ENCODE peak calls at places on chromosomes 6 and 20, in five cellular contexts. L is left colon, J is HT1080, B is NCI-H1930, K is pons. H is an unnamed sample.

GRCh38 chr6:157552956-157553485 is 172.0 kb downstream of the ZDHHC14 start:
- DNase-seq in K (no peak), L (no peak), J (no peak), B (no peak), H (no peak)

GRCh38 chr6:579339-579738 is 77.6 kb downstream of the HUS1B start:
- DNase-seq in J (no peak), B (no peak), K (no peak), L (no peak), H (no peak)

GRCh38 chr6:163165922-163166321 is 248.6 kb upstream of the QKI start:
- DNase-seq in L (no peak), J (no peak), K (peak; percentile 95), B (no peak), H (no peak)

GRCh38 chr6:5787054-5787720 is 219.5 kb downstream of the NRN1 start:
- DNase-seq in L (no peak), K (no peak), J (no peak), B (no peak), H (no peak)

GRCh38 chr6:125558907-125559306 is 190.5 kb upstream of the HEY2 start:
- DNase-seq in K (no peak), B (no peak), L (no peak), J (peak; percentile 11), H (no peak)

GRCh38 chr6:76275746-76276145 is 203.3 kb upstream of the IMPG1 start:
- DNase-seq in L (no peak), J (no peak), B (no peak), K (no peak), H (no peak)

GRCh38 chr6:75272145-75272840 is 12.3 kb downstream of the TMEM30A start:
- DNase-seq in J (peak; percentile 12), L (no peak), K (no peak), B (no peak), H (no peak)

GRCh38 chr6:158086706-158087518 is 81.2 kb downstream of the SERAC1 start:
- DNase-seq in B (no peak), L (peak; percentile 44), J (no peak), K (no peak), H (no peak)

GRCh38 chr6:6885521-6886088 is 222.2 kb upstream of the RREB1 start:
- DNase-seq in L (peak; percentile 53), J (no peak), K (peak; percentile 75), B (no peak), H (no peak)

GRCh38 chr6:38220069-38220723 is 400.7 kb downstream of the ZFAND3 start:
- DNase-seq in K (peak; percentile 97), L (no peak), B (no peak), J (no peak), H (no peak)

GRCh38 chr6:41092421-41093140 is 19.8 kb downstream of the NFYA start:
- DNase-seq in B (no peak), J (peak; percentile 13), K (no peak), L (no peak), H (no peak)

GRCh38 chr20:6709865-6710595 is 57.5 kb upstream of the BMP2 start:
- DNase-seq in B (no peak), K (no peak), L (no peak), J (no peak), H (no peak)

GRCh38 chr20:25539742-25540201 is 45.6 kb downstream of the NINL start:
- DNase-seq in B (no peak), L (no peak), K (peak; percentile 61), J (no peak), H (no peak)

GRCh38 chr20:41329435-41330342 is 10.9 kb upstream of the LPIN3 start:
- DNase-seq in J (peak; percentile 99), K (peak; percentile 61), L (peak; percentile 69), B (no peak), H (peak; percentile 96)

GRCh38 chr6:610882-611281 is 46.0 kb downstream of the HUS1B start:
- DNase-seq in B (no peak), J (no peak), L (no peak), K (no peak), H (no peak)

GRCh38 chr6:56649053-56649769 is 6.5 kb upstream of the DST start:
- DNase-seq in J (no peak), L (no peak), B (no peak), K (no peak), H (no peak)

GRCh38 chr6:55108469-55109130 is 65.7 kb upstream of the HCRTR2 start:
- DNase-seq in K (no peak), B (no peak), L (no peak), J (no peak), H (no peak)

GRCh38 chr20:63234693-63235398 is 859 bp upstream of the BIRC7 start:
- DNase-seq in L (no peak), J (no peak), K (no peak), B (no peak), H (no peak)

GRCh38 chr6:131129657-131130545 is 5.4 kb upstream of the AKAP7 start:
- DNase-seq in J (no peak), B (no peak), L (no peak), K (no peak), H (no peak)

GRCh38 chr20:50784464-50784863 is 10.4 kb upstream of the BCAS4 start:
- DNase-seq in L (no peak), J (no peak), B (no peak), K (no peak), H (peak; percentile 29)

GRCh38 chr20:59307270-59307669 is 6.9 kb downstream of the EDN3 start:
- DNase-seq in K (no peak), J (no peak), B (no peak), L (peak; percentile 41), H (no peak)

GRCh38 chr6:108074057-108074358 is 533 bp downstream of the OSTM1 start:
- DNase-seq in K (no peak), J (no peak), L (no peak), B (no peak), H (peak; percentile 64)

GRCh38 chr6:12296255-12296573 is 6.1 kb downstream of the EDN1 start:
- DNase-seq in L (peak; percentile 64), B (no peak), J (peak; percentile 34), K (no peak), H (peak; percentile 67)

H was measured in RWPE2.